ENCODE peak calls at places on chromosomes 1 and 21, in seven cellular contexts. H, L, A, S, M, Y and N are unnamed samples. For H3K9me3, the result is how much of the 10 kb centered on the place peaks cover.

GRCh38 chr1:80202118-80202517 is 1195.6 kb upstream of the ADGRL4 start:
- DNase-seq in M (no peak), S (no peak), L (peak), A (no peak), H (no peak), Y (no peak), N (no peak)

GRCh38 chr1:85611856-85612255 is 31.3 kb downstream of the CCN1 start:
- DNase-seq in H (peak), S (peak), Y (peak), L (peak), M (peak), A (peak), N (peak)

GRCh38 chr1:145993618-145994390 is 2.6 kb downstream of the TXNIP start:
- DNase-seq in M (no peak), L (no peak), Y (no peak), S (no peak), A (no peak), H (peak), N (no peak)

GRCh38 chr21:22120616-22121266 is 1122.5 kb downstream of the NCAM2 start:
- DNase-seq in A (no peak), Y (no peak), M (no peak), S (no peak), H (no peak), L (no peak), N (no peak)

GRCh38 chr21:32278068-32278467 is 781 bp downstream of the MIS18A start:
- DNase-seq in M (no peak), A (no peak), H (no peak), Y (no peak), L (peak), S (no peak), N (peak)

GRCh38 chr1:175388286-175388685 is 195.7 kb upstream of the KIAA0040 start:
- DNase-seq in M (no peak), A (no peak), H (no peak), Y (no peak), S (no peak), L (no peak), N (no peak)

GRCh38 chr1:85323770-85324169 is 47.3 kb upstream of the BCL10 start:
- DNase-seq in Y (no peak), L (no peak), H (no peak), A (no peak), S (no peak), M (no peak), N (no peak)

GRCh38 chr1:211013346-211014240 is 120.4 kb downstream of the KCNH1 start:
- DNase-seq in Y (no peak), L (no peak), A (no peak), S (peak), H (no peak), M (no peak), N (no peak)

GRCh38 chr1:113976609-113977278 is 2.5 kb upstream of the OLFML3 start:
- DNase-seq in H (peak), A (no peak), S (peak), L (peak), Y (no peak), M (no peak), N (peak)

GRCh38 chr1:85328713-85329376 is 52.4 kb upstream of the BCL10 start:
- DNase-seq in L (peak), Y (peak), M (peak), H (peak), A (no peak), S (peak), N (peak)

GRCh38 chr1:151919246-151919645 is 9.9 kb upstream of the THEM4 start:
- DNase-seq in S (no peak), H (no peak), A (no peak), L (no peak), Y (no peak), M (no peak), N (no peak)

GRCh38 chr1:17624540-17625256 is 85.2 kb downstream of the ARHGEF10L start:
- DNase-seq in H (peak), S (peak), Y (no peak), L (no peak), M (peak), A (peak), N (no peak)

GRCh38 chr1:40182956-40183710 is 21.9 kb downstream of the RLF start:
- DNase-seq in M (no peak), H (no peak), L (peak), Y (no peak), S (peak), A (no peak), N (peak)

GRCh38 chr1:16436946-16437474 is at the start of gene SPATA21:
- DNase-seq in H (no peak), A (no peak), Y (no peak), M (no peak), S (no peak), L (no peak), N (no peak)

GRCh38 chr1:205068457-205069035 is 15.7 kb downstream of the TMEM81 start:
- DNase-seq in L (no peak), A (no peak), H (no peak), M (no peak), S (peak), Y (no peak), N (no peak)

GRCh38 chr1:11573293-11573692 is 80.9 kb downstream of the FBXO2 start:
- DNase-seq in L (no peak), S (no peak), Y (no peak), A (no peak), H (no peak), M (no peak), N (no peak)

GRCh38 chr1:244221961-244222360 is 170.9 kb downstream of the ZBTB18 start:
- DNase-seq in M (no peak), S (peak), Y (no peak), H (no peak), L (no peak), A (no peak), N (no peak)

GRCh38 chr1:223714849-223715709 is 2.7 kb downstream of the CAPN2 start:
- DNase-seq in M (peak), Y (no peak), L (peak), S (peak), A (no peak), H (peak), N (no peak)

GRCh38 chr1:99820546-99820945 is 29.6 kb upstream of the AGL start:
- DNase-seq in Y (no peak), M (no peak), L (no peak), A (no peak), S (no peak), H (no peak), N (no peak)

GRCh38 chr1:151472852-151473731 is 13.8 kb upstream of the POGZ start:
- DNase-seq in S (peak), Y (peak), H (peak), M (peak), A (peak), L (peak), N (peak)

GRCh38 chr1:16888806-16889178 is 7.0 kb upstream of the RNU1-2 start:
- DNase-seq in L (no peak), H (no peak), Y (no peak), M (no peak), A (no peak), S (no peak), N (no peak)

GRCh38 chr1:183033205-183033604 is 10.0 kb downstream of the LAMC1 start:
- DNase-seq in A (no peak), L (no peak), S (no peak), M (no peak), Y (no peak), H (no peak), N (no peak)

GRCh38 chr1:166485620-166486019 is 318.8 kb upstream of the FAM78B start:
- DNase-seq in Y (no peak), L (no peak), H (no peak), A (no peak), M (no peak), S (no peak), N (no peak)

GRCh38 chr21:30676737-30677136 is 34.1 kb downstream of the KRTAP20-3 start:
- DNase-seq in H (no peak), S (no peak), L (no peak), M (no peak), Y (no peak), A (no peak), N (no peak)

GRCh38 chr21:43894206-43894577 is 29.2 kb downstream of the AGPAT3 start:
- DNase-seq in Y (no peak), M (no peak), S (no peak), A (no peak), L (no peak), H (no peak), N (no peak)

GRCh38 chr1:46532498-46533178 is 18.8 kb downstream of the KNCN start:
- DNase-seq in M (peak), S (peak), Y (peak), L (peak), A (peak), H (peak), N (peak)

GRCh38 chr1:157955860-157956259 is 37.6 kb upstream of the KIRREL1 start:
- DNase-seq in Y (no peak), S (no peak), H (no peak), L (no peak), M (no peak), A (no peak), N (no peak)

GRCh38 chr1:223846668-223847007 is 891 bp upstream of the TP53BP2 start:
- DNase-seq in H (peak), A (no peak), L (no peak), M (no peak), Y (no peak), S (no peak), N (peak)

GRCh38 chr1:223683586-223684487 is 18.3 kb upstream of the CAPN8 start:
- DNase-seq in Y (peak), L (peak), A (no peak), H (peak), M (peak), S (peak), N (peak)

GRCh38 chr21:46294647-46295176 is 8.6 kb downstream of the YBEY start:
- DNase-seq in Y (no peak), L (peak), S (peak), A (no peak), H (no peak), M (no peak), N (no peak)

GRCh38 chr1:212162635-212163034 is 122.6 kb upstream of the PPP2R5A start:
- DNase-seq in H (peak), S (peak), L (peak), A (no peak), M (peak), Y (no peak), N (no peak)

GRCh38 chr1:212452323-212453155 is 19.8 kb downstream of the NENF start:
- DNase-seq in M (peak), A (peak), Y (no peak), L (peak), H (no peak), S (peak), N (no peak)

GRCh38 chr1:183461350-183461749 is 10.9 kb upstream of the SMG7 start:
- DNase-seq in M (no peak), A (peak), H (no peak), S (no peak), Y (peak), L (no peak), N (peak)

GRCh38 chr1:206921772-206922265 is at the start of gene FCMR:
- DNase-seq in Y (peak), S (no peak), A (no peak), L (no peak), H (no peak), M (no peak), N (no peak)

GRCh38 chr1:203153051-203153988 is 22.3 kb downstream of the MYBPH start:
- DNase-seq in H (no peak), A (no peak), S (no peak), L (peak), M (no peak), Y (no peak), N (peak)

GRCh38 chr1:112297536-112297935 is 98.5 kb upstream of the CTTNBP2NL start:
- DNase-seq in S (peak), Y (no peak), A (no peak), L (no peak), M (no peak), H (no peak), N (no peak)

GRCh38 chr1:226100436-226101347 is 38.2 kb downstream of the H3-3A start:
- DNase-seq in S (peak), H (no peak), M (peak), L (peak), A (peak), Y (no peak), N (no peak)

GRCh38 chr1:59272507-59272906 is 24.4 kb upstream of the FGGY start:
- DNase-seq in Y (no peak), H (no peak), L (peak), A (peak), M (no peak), S (peak), N (peak)

GRCh38 chr1:168195199-168196135 is 16.7 kb downstream of the TIPRL start:
- DNase-seq in L (no peak), M (no peak), Y (no peak), A (no peak), S (no peak), H (no peak), N (no peak)

DNA sequence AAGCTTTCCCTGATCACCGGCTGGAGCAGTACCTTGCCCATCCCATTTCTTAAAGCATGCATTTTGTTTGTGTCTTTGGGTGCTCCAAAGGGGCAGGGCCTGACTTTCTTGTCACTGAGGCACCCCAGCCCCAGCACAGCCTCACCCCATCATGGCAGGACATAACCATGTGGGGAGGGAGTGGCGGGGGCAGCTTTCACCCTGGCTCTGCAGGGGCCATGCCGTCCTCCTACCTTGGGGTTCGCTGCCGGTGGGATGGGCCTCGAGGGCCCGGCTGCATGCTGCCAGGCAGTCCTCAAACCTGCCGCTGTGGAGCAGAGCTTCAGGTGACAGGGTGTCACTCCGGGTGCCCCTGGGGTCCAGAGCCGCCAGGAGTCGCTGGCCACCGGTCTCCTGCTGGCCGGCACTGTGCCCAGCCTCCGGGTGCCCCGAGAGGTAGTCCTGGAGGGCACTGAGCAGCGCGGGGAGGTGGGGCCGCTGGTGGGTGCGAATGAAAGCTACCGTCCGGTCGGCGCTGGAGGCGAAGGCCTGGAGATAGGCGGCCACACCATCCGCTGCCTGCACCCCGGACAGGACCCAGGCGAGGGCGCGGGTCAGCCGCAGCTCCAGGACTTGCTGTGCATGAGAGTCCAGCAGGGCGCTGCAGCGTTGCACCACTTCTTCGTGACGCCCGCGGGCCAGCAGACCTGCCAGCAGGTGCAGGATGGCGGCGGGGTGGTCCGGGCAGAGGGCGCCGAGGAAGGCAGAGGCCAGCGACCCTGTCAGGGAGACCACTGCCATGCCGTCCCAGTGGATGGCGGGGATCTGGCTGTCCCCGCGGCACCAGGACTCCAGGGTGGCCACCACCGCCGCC is 1.5 kb downstream of the TTC34 start:
- DNase-seq in Y (no peak), A (peak), M (peak), L (no peak), H (no peak), S (no peak), N (no peak)
- H3K9me3 ChIP-seq in Y (under half), A (under half), M (under half), L (under half), H (under half), S (half or more), N (under half)

DNA sequence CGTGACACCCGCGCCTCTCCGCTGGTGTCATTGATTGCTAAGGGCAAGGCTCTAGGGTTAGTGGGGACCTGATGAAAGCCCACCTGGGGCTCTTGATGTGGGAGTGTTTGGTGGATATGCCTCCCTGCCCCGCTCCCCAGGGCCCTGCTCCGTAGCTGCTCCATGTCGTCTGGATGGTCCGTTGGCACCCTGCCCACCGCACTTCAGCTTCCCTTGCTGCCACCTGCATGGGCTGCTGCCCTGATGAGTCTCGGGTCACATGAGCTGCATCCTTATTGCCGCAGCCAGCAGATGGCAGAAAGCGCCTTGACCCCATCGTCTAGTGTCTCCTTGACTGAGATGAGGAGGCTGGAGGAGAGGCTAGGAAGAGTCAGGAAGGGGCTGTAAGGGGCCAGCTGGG is 439.4 kb downstream of the CAMTA1 start:
- DNase-seq in Y (no peak), A (no peak), M (no peak), L (peak), S (no peak), H (no peak), N (peak)
- H3K4me3 ChIP-seq in Y (no peak), A (no peak), M (no peak), L (no peak), S (no peak), H (no peak), N (no peak)

GRCh38 chr1:159909381-159909780 is 9.4 kb upstream of the CFAP45 start:
- DNase-seq in A (no peak), S (no peak), L (peak), H (no peak), M (no peak), Y (no peak), N (no peak)
- H3K9me3 ChIP-seq in A (under half), S (under half), L (under half), H (under half), M (under half), Y (under half), N (under half)

GRCh38 chr1:41740058-41740457 is 178.7 kb downstream of the HIVEP3 start:
- DNase-seq in S (no peak), Y (no peak), L (no peak), H (no peak), M (no peak), A (no peak), N (no peak)
- H3K4me3 ChIP-seq in S (no peak), Y (no peak), L (no peak), H (no peak), M (no peak), A (no peak), N (no peak)

DNA sequence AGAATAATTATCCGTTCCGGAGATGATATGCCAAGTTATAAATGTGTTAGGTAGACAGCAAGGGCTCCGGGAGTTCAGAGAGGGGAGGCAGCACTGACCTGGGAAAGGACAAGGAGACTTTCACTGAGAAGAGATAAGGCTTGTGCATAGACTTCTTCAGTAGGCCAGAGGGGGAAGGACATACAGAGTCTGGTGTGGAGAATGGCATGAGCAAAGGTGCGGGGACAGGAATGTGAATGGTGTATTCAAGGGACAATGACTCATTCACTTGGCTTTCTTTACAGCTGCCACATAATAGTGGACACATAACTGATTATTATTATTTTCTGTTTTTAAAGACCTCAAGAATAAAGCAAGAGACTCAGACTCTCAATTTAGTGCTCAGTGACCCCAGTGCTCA is 24.9 kb upstream of the ACBD6 start:
- DNase-seq in M (no peak), Y (no peak), L (no peak), A (no peak), H (no peak), S (peak), N (no peak)
- H3K9me3 ChIP-seq in M (under half), Y (under half), L (under half), A (under half), H (under half), S (under half), N (under half)

DNA sequence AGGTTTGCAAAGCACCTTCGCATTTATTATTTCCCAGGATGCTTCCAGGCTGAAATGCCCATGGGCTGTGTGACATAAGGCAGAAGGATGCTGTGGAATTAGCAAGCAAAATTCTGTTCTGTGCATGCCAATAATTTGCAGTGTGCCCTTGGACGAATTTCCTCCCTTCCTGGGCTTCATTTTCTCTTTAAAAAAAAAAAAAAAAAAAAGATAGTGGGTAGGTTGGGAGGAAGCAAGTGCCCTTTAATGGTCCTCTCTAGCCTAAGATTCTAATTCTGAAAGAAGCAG is 2.5 kb upstream of the ID3 start:
- DNase-seq in A (no peak), Y (no peak), M (no peak), H (no peak), S (no peak), L (no peak), N (peak)
- H3K4me3 ChIP-seq in A (peak), Y (no peak), M (peak), H (no peak), S (no peak), L (peak), N (peak)

DNA sequence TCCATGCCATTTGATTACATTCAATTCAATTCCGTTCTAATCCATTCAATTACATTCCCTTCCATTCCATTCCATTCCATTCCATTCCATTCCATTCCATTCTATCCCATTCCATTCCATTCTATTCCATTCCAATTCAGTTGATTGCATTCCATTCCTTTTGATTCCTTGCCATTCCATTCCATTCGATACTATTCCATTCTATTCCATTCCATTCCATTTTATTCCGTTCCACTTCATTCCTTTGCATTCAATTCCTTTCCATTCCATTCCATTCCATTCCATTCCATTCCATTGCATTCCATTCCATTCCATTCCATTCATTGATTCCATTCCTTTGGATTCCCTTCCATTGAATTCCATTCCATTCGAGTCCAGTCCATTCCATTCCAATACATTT is 2574.0 kb upstream of the TPTE start:
- DNase-seq in L (no peak), Y (no peak), A (no peak), M (no peak), S (no peak), H (no peak), N (no peak)
- H3K9me3 ChIP-seq in L (half or more), Y (under half), A (under half), M (half or more), S (half or more), H (under half), N (half or more)